ENCODE peak calls at places on chromosomes 13 and 19, in five cellular contexts. One of them, this sample, is unnamed.

GRCh38 chr13:91101436-91101835 is 246.1 kb upstream of the MIR17HG start:
- DNase-seq in RPMI8226: no peak
- DNase-seq in activated naive CD8-positive, alpha-beta T cell treated with anti-CD3 and anti-CD28 coated beads, Interleukin-2, amount 50 U/mL, for 24 hours: no peak
- DNase-seq in prostate gland: no peak
- DNase-seq in HS-27A: no peak
- DNase-seq in this sample: no peak

GRCh38 chr19:38657633-38658222 is 10.3 kb downstream of the ACTN4 start:
- DNase-seq in RPMI8226: no peak
- DNase-seq in HS-27A: peak
- DNase-seq in activated naive CD8-positive, alpha-beta T cell treated with anti-CD3 and anti-CD28 coated beads, Interleukin-2, amount 50 U/mL, for 24 hours: no peak
- DNase-seq in prostate gland: no peak
- DNase-seq in this sample: peak

GRCh38 chr19:27792576-27793127 is 1420.3 kb downstream of the UQCRFS1 start:
- DNase-seq in HS-27A: no peak
- DNase-seq in activated naive CD8-positive, alpha-beta T cell treated with anti-CD3 and anti-CD28 coated beads, Interleukin-2, amount 50 U/mL, for 24 hours: no peak
- DNase-seq in RPMI8226: no peak
- DNase-seq in prostate gland: no peak
- DNase-seq in this sample: no peak

GRCh38 chr19:49361438-49362047 is 673 bp downstream of the TEAD2 start:
- DNase-seq in prostate gland: peak
- DNase-seq in RPMI8226: no peak
- DNase-seq in activated naive CD8-positive, alpha-beta T cell treated with anti-CD3 and anti-CD28 coated beads, Interleukin-2, amount 50 U/mL, for 24 hours: peak
- DNase-seq in HS-27A: peak
- DNase-seq in this sample: peak

GRCh38 chr13:36341718-36342117 is 4.5 kb downstream of the SPART start:
- DNase-seq in activated naive CD8-positive, alpha-beta T cell treated with anti-CD3 and anti-CD28 coated beads, Interleukin-2, amount 50 U/mL, for 24 hours: no peak
- DNase-seq in HS-27A: no peak
- DNase-seq in RPMI8226: no peak
- DNase-seq in prostate gland: no peak
- DNase-seq in this sample: no peak

GRCh38 chr13:76992548-76993001 is 694 bp downstream of the CLN5 start:
- DNase-seq in RPMI8226: peak
- DNase-seq in HS-27A: peak
- DNase-seq in prostate gland: peak
- DNase-seq in activated naive CD8-positive, alpha-beta T cell treated with anti-CD3 and anti-CD28 coated beads, Interleukin-2, amount 50 U/mL, for 24 hours: peak
- DNase-seq in this sample: peak

GRCh38 chr13:92346046-92346445 is 880.6 kb upstream of the GPC6 start:
- DNase-seq in prostate gland: no peak
- DNase-seq in HS-27A: no peak
- DNase-seq in RPMI8226: no peak
- DNase-seq in activated naive CD8-positive, alpha-beta T cell treated with anti-CD3 and anti-CD28 coated beads, Interleukin-2, amount 50 U/mL, for 24 hours: no peak
- DNase-seq in this sample: no peak

GRCh38 chr13:109858319-109858718 is 71.9 kb upstream of the IRS2 start:
- DNase-seq in HS-27A: no peak
- DNase-seq in activated naive CD8-positive, alpha-beta T cell treated with anti-CD3 and anti-CD28 coated beads, Interleukin-2, amount 50 U/mL, for 24 hours: no peak
- DNase-seq in RPMI8226: no peak
- DNase-seq in prostate gland: no peak
- DNase-seq in this sample: no peak

GRCh38 chr13:36089130-36089529 is 42.1 kb downstream of the DCLK1 start:
- DNase-seq in prostate gland: no peak
- DNase-seq in RPMI8226: no peak
- DNase-seq in HS-27A: no peak
- DNase-seq in activated naive CD8-positive, alpha-beta T cell treated with anti-CD3 and anti-CD28 coated beads, Interleukin-2, amount 50 U/mL, for 24 hours: no peak
- DNase-seq in this sample: no peak

GRCh38 chr13:46522692-46523040 is 30.3 kb upstream of the LRCH1 start:
- DNase-seq in activated naive CD8-positive, alpha-beta T cell treated with anti-CD3 and anti-CD28 coated beads, Interleukin-2, amount 50 U/mL, for 24 hours: no peak
- DNase-seq in HS-27A: no peak
- DNase-seq in RPMI8226: no peak
- DNase-seq in prostate gland: no peak
- DNase-seq in this sample: no peak

GRCh38 chr13:20195846-20196245 is 3.1 kb upstream of the GJB2 start:
- DNase-seq in activated naive CD8-positive, alpha-beta T cell treated with anti-CD3 and anti-CD28 coated beads, Interleukin-2, amount 50 U/mL, for 24 hours: no peak
- DNase-seq in prostate gland: no peak
- DNase-seq in HS-27A: no peak
- DNase-seq in RPMI8226: no peak
- DNase-seq in this sample: no peak

GRCh38 chr13:110232756-110233155 is 74.2 kb downstream of the COL4A1 start:
- DNase-seq in HS-27A: no peak
- DNase-seq in prostate gland: no peak
- DNase-seq in activated naive CD8-positive, alpha-beta T cell treated with anti-CD3 and anti-CD28 coated beads, Interleukin-2, amount 50 U/mL, for 24 hours: no peak
- DNase-seq in RPMI8226: no peak
- DNase-seq in this sample: no peak

GRCh38 chr13:84430015-84430414 is 547.7 kb upstream of the SLITRK1 start:
- DNase-seq in RPMI8226: no peak
- DNase-seq in activated naive CD8-positive, alpha-beta T cell treated with anti-CD3 and anti-CD28 coated beads, Interleukin-2, amount 50 U/mL, for 24 hours: no peak
- DNase-seq in HS-27A: peak
- DNase-seq in prostate gland: no peak
- DNase-seq in this sample: peak

GRCh38 chr13:87975035-87975434 is 303.9 kb downstream of the SLITRK5 start:
- DNase-seq in prostate gland: no peak
- DNase-seq in HS-27A: no peak
- DNase-seq in activated naive CD8-positive, alpha-beta T cell treated with anti-CD3 and anti-CD28 coated beads, Interleukin-2, amount 50 U/mL, for 24 hours: no peak
- DNase-seq in RPMI8226: no peak
- DNase-seq in this sample: no peak

GRCh38 chr19:12272386-12272785 is 22.3 kb downstream of the ZNF44 start:
- DNase-seq in prostate gland: no peak
- DNase-seq in activated naive CD8-positive, alpha-beta T cell treated with anti-CD3 and anti-CD28 coated beads, Interleukin-2, amount 50 U/mL, for 24 hours: no peak
- DNase-seq in HS-27A: no peak
- DNase-seq in RPMI8226: no peak
- DNase-seq in this sample: no peak

GRCh38 chr19:47284324-47284899 is 9.7 kb downstream of the INAFM1 start:
- DNase-seq in HS-27A: no peak
- DNase-seq in RPMI8226: peak
- DNase-seq in activated naive CD8-positive, alpha-beta T cell treated with anti-CD3 and anti-CD28 coated beads, Interleukin-2, amount 50 U/mL, for 24 hours: peak
- DNase-seq in prostate gland: peak
- DNase-seq in this sample: peak

GRCh38 chr19:3710265-3710812 is 2.2 kb downstream of the TJP3 start:
- DNase-seq in activated naive CD8-positive, alpha-beta T cell treated with anti-CD3 and anti-CD28 coated beads, Interleukin-2, amount 50 U/mL, for 24 hours: no peak
- DNase-seq in HS-27A: no peak
- DNase-seq in prostate gland: peak
- DNase-seq in RPMI8226: peak
- DNase-seq in this sample: no peak

GRCh38 chr13:48843630-48844380 is 131.9 kb upstream of the FNDC3A start:
- DNase-seq in prostate gland: no peak
- DNase-seq in activated naive CD8-positive, alpha-beta T cell treated with anti-CD3 and anti-CD28 coated beads, Interleukin-2, amount 50 U/mL, for 24 hours: no peak
- DNase-seq in RPMI8226: no peak
- DNase-seq in HS-27A: no peak
- DNase-seq in this sample: no peak

GRCh38 chr13:79522583-79522982 is 41.6 kb downstream of the NDFIP2 start:
- DNase-seq in RPMI8226: peak
- DNase-seq in activated naive CD8-positive, alpha-beta T cell treated with anti-CD3 and anti-CD28 coated beads, Interleukin-2, amount 50 U/mL, for 24 hours: peak
- DNase-seq in HS-27A: peak
- DNase-seq in prostate gland: no peak
- DNase-seq in this sample: no peak

GRCh38 chr13:52454459-52454824 is 836 bp upstream of the CKAP2 start:
- DNase-seq in HS-27A: no peak
- DNase-seq in activated naive CD8-positive, alpha-beta T cell treated with anti-CD3 and anti-CD28 coated beads, Interleukin-2, amount 50 U/mL, for 24 hours: no peak
- DNase-seq in prostate gland: peak
- DNase-seq in RPMI8226: peak
- DNase-seq in this sample: no peak

GRCh38 chr19:35271546-35271945 is 2.8 kb downstream of the USF2 start:
- DNase-seq in HS-27A: no peak
- DNase-seq in prostate gland: no peak
- DNase-seq in RPMI8226: no peak
- DNase-seq in activated naive CD8-positive, alpha-beta T cell treated with anti-CD3 and anti-CD28 coated beads, Interleukin-2, amount 50 U/mL, for 24 hours: no peak
- DNase-seq in this sample: no peak

GRCh38 chr19:46976845-46977320 is 42.8 kb upstream of the NPAS1 start:
- DNase-seq in HS-27A: peak
- DNase-seq in RPMI8226: no peak
- DNase-seq in prostate gland: no peak
- DNase-seq in activated naive CD8-positive, alpha-beta T cell treated with anti-CD3 and anti-CD28 coated beads, Interleukin-2, amount 50 U/mL, for 24 hours: no peak
- DNase-seq in this sample: no peak

GRCh38 chr19:17473041-17473440 is 2.7 kb downstream of the SLC27A1 start:
- DNase-seq in HS-27A: no peak
- DNase-seq in RPMI8226: peak
- DNase-seq in activated naive CD8-positive, alpha-beta T cell treated with anti-CD3 and anti-CD28 coated beads, Interleukin-2, amount 50 U/mL, for 24 hours: no peak
- DNase-seq in prostate gland: no peak
- DNase-seq in this sample: no peak

GRCh38 chr13:109454167-109454917 is 332.0 kb downstream of the IRS2 start:
- DNase-seq in RPMI8226: no peak
- DNase-seq in HS-27A: no peak
- DNase-seq in activated naive CD8-positive, alpha-beta T cell treated with anti-CD3 and anti-CD28 coated beads, Interleukin-2, amount 50 U/mL, for 24 hours: no peak
- DNase-seq in prostate gland: no peak
- DNase-seq in this sample: peak

This sample was measured in amniotic stem cell.